ENCODE peak calls at places on chromosomes 12 and 14, in nine cellular contexts. G is PC-9; S is AG04450; K is CD4-positive, alpha-beta T cell; I is pancreas; L is transverse colon; J is A549; Q is astrocyte; T is brain microvascular endothelial cell. Y is an unnamed sample.

GRCh38 chr14:59755388-59755787 is 115.2 kb downstream of the RTN1 start:
- DNase-seq in L (no peak), J (no peak), G (no peak), Q (no peak), K (no peak), S (no peak), T (no peak), I (no peak), Y (no peak)

GRCh38 chr12:116465407-116465806 is 93.8 kb upstream of the MAP1LC3B2 start:
- DNase-seq in T (no peak), K (no peak), I (no peak), Q (no peak), S (no peak), L (no peak), G (no peak), J (no peak), Y (no peak)

GRCh38 chr12:67599691-67600090 is 48.9 kb upstream of the DYRK2 start:
- DNase-seq in L (no peak), I (no peak), T (no peak), S (no peak), J (no peak), G (no peak), K (no peak), Q (no peak), Y (no peak)

GRCh38 chr12:34343766-34344165 is 321.5 kb downstream of the ALG10 start:
- DNase-seq in I (no peak), K (no peak), L (no peak), J (no peak), T (no peak), S (no peak), G (no peak), Q (no peak), Y (no peak)

GRCh38 chr14:68782091-68782981 is 10.5 kb downstream of the ZFP36L1 start:
- DNase-seq in K (peak), Q (no peak), T (no peak), J (no peak), G (no peak), S (no peak), I (no peak), L (no peak), Y (no peak)

GRCh38 chr12:19382111-19382526 is 57.2 kb upstream of the AEBP2 start:
- DNase-seq in L (no peak), I (peak), J (peak), T (peak), Q (peak), S (no peak), K (peak), G (peak), Y (peak)

GRCh38 chr12:112239020-112239419 is 113.7 kb downstream of the TRAFD1 start:
- DNase-seq in I (no peak), L (no peak), Q (no peak), S (no peak), K (no peak), G (no peak), J (no peak), T (no peak), Y (no peak)

GRCh38 chr12:113071427-113072112 is 15.0 kb downstream of the DTX1 start:
- DNase-seq in Q (no peak), I (peak), S (no peak), L (no peak), T (no peak), J (no peak), K (no peak), G (no peak), Y (no peak)

GRCh38 chr12:116533343-116534248 is 25.6 kb upstream of the MAP1LC3B2 start:
- DNase-seq in L (peak), G (peak), T (peak), S (peak), K (peak), I (peak), Q (peak), J (peak), Y (peak)

GRCh38 chr14:100604709-100605108 is 17.5 kb upstream of the BEGAIN start:
- DNase-seq in J (no peak), K (no peak), I (peak), Q (no peak), T (no peak), L (peak), S (no peak), G (no peak), Y (no peak)

GRCh38 chr12:111267171-111267570 is 101.7 kb downstream of the PHETA1 start:
- DNase-seq in T (no peak), Q (no peak), L (no peak), S (no peak), I (no peak), G (no peak), K (no peak), J (no peak), Y (no peak)

GRCh38 chr14:73753043-73753886 is 39.1 kb upstream of the PNMA1 start:
- DNase-seq in J (no peak), K (peak), I (no peak), L (peak), Q (no peak), S (no peak), T (no peak), G (no peak), Y (no peak)

GRCh38 chr14:58713677-58714076 is 75.9 kb downstream of the DACT1 start:
- DNase-seq in Q (peak), S (no peak), K (no peak), L (no peak), I (no peak), J (no peak), T (no peak), G (no peak), Y (no peak)

GRCh38 chr12:93039062-93039461 is 110.0 kb upstream of the EEA1 start:
- DNase-seq in L (no peak), K (no peak), J (no peak), G (no peak), Q (no peak), T (no peak), S (no peak), I (no peak), Y (no peak)

DNA sequence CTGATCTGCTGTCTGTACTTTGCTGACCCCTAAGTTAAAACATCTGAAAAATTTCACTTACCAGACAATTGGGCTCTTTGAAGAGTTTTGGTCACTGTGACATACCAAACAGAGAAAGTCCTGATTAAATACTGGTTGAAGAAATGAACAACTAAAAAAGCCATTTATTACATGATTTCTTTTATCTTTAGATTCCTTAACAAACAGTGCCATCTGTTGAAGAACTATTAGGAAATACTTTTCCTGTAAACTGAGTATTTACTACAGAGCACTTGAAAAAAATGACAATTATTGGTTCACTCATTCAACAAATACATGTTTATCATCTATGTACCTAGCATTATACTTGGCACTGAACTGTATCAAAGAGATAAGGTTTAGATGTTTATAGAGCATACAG is 6.5 kb upstream of the WASHC4 start:
- DNase-seq in Q (no peak), G (no peak), J (no peak), S (no peak), I (no peak), K (no peak), L (no peak), T (no peak), Y (no peak)
- TF ChIP-seq CTCF in Q (no peak), G (peak), J (peak), S (peak), I (no peak), K (no peak), L (no peak), T (no peak), Y (peak)

GRCh38 chr12:54280401-54281260 is at the start of gene HNRNPA1:
- DNase-seq in G (peak), J (peak), L (peak), K (peak), S (peak), I (peak), T (peak), Q (peak), Y (peak)

GRCh38 chr12:54282949-54283593 is 2.5 kb downstream of the HNRNPA1 start:
- DNase-seq in I (no peak), G (no peak), J (no peak), L (peak), S (no peak), T (no peak), K (no peak), Q (no peak), Y (no peak)

GRCh38 chr12:54287316-54288157 is 7.0 kb downstream of the HNRNPA1 start:
- DNase-seq in G (no peak), S (no peak), T (no peak), Q (no peak), I (no peak), L (no peak), K (no peak), J (no peak), Y (no peak)

GRCh38 chr12:54285150-54286041 is 4.9 kb downstream of the HNRNPA1 start:
- DNase-seq in L (no peak), I (no peak), G (no peak), S (no peak), Q (no peak), J (no peak), T (no peak), K (no peak), Y (no peak)

DNA sequence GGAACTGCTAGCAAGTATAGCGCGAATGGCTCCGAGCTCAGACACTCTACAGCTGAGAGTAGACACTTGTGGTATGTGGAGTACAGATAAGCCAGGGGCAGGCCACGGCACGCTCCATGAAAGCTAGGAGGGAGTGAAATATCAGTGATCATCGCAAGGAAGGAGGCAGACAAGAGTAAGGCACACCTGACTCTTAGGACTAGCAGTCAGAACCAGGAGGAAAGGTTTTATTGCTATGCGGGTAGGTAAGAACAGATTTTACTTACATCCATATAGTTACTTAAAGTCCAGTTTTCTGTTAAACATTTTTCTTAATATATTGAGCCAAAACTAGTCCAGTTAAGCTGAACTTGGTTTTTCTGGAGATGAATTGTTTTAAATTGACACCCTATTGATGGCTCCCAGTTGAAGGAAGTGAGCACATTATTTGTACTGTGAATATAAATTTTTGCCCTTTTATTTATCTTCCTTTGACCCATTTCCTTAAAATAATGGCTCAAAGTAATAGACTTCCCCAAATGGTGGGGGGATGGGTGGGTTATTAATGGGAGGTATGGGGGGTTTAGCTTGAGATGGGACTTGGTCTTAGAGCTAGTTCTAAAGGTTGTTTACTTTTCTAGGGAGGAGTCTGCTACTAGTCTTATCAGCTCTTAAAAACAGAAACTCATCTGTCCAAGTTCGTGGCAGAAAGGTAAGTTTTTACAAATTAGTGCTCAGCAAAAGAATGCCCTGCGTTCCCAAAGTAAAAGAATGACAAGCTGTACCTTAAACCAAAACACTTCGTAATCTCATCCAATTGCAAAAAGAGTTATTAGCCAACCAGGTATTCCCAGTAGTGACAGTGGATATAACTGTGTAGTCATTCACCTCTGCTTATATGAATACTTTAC is 5.8 kb downstream of the HNRNPA1 start:
- DNase-seq in K (no peak), G (no peak), I (no peak), J (no peak), Q (no peak), L (no peak), T (no peak), S (no peak), Y (no peak)
- H3K27ac ChIP-seq in K (no peak), G (peak), I (no peak), J (no peak), Q (no peak), L (peak), T (no peak), S (peak), Y (peak)

DNA sequence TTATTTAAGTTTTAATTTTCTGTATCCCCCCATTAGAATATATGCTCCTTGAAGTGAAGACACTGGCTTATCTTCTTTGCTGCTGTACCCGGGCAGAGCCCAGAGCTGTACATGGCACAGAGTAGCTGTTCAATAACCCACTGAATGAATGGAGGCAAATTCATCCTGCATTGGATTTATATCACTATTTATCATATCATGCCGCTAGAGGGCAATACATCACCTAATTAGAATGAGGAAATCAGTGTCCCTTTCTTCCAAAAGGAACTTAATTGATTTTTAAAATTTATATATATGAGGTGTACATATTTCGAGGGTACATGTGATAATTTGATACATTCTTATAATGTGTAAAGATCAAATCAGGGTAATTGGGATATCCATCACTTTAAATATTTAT is 89.2 kb upstream of the TMEM260 start:
- DNase-seq in G (no peak), K (no peak), L (no peak), J (no peak), Q (peak), S (no peak), I (no peak), T (no peak), Y (peak)
- TF ChIP-seq CTCF in G (peak), K (peak), L (peak), J (peak), Q (peak), S (peak), I (peak), T (peak), Y (peak)

GRCh38 chr12:13032164-13032563 is 12.0 kb upstream of the FAM234B start:
- DNase-seq in G (no peak), I (no peak), J (no peak), T (no peak), Q (no peak), S (no peak), L (no peak), K (no peak), Y (no peak)

GRCh38 chr12:13038491-13039161 is 5.6 kb upstream of the FAM234B start:
- DNase-seq in T (peak), S (peak), G (no peak), J (no peak), L (no peak), K (no peak), I (no peak), Q (peak), Y (no peak)

GRCh38 chr12:13036881-13037280 is 7.3 kb upstream of the FAM234B start:
- DNase-seq in T (no peak), Q (no peak), J (no peak), I (no peak), L (no peak), G (no peak), K (no peak), S (peak), Y (no peak)

GRCh38 chr12:13028825-13029570 is 15.2 kb upstream of the FAM234B start:
- DNase-seq in K (no peak), J (no peak), S (no peak), G (no peak), I (no peak), Q (no peak), L (no peak), T (no peak), Y (no peak)

DNA sequence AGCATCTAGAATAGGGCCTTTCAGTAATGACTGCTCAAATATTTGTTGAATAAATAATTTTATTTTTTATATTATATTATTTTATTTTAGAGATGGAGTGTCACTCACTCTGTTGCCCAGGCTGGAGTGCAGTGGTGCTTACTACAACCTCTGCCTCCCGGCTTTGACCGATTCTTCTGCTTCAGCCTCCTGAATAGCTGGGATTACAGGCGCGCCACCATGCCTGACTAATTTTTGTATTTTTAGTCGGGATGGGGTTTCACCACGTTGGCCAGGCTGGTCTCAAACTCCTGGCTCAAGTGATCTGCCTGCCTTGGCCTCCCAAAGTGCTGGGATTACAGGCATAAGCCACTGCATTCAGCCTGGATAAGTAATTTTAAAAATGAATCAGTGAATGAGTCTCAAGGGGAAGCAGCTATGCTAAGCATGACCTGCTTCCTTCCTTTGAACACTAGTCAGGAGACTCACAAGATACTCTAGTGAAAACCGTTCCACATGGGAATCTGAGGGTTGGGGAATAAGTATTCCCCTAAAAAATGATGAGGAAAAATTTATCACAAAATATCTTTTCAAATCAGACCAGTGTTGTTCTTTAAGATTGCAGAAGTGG is 10.8 kb upstream of the FAM234B start:
- DNase-seq in S (no peak), Q (no peak), G (no peak), J (no peak), K (no peak), I (no peak), L (no peak), T (no peak), Y (no peak)
- H3K27ac ChIP-seq in S (no peak), Q (no peak), G (no peak), J (no peak), K (no peak), I (no peak), L (no peak), T (no peak), Y (no peak)

DNA sequence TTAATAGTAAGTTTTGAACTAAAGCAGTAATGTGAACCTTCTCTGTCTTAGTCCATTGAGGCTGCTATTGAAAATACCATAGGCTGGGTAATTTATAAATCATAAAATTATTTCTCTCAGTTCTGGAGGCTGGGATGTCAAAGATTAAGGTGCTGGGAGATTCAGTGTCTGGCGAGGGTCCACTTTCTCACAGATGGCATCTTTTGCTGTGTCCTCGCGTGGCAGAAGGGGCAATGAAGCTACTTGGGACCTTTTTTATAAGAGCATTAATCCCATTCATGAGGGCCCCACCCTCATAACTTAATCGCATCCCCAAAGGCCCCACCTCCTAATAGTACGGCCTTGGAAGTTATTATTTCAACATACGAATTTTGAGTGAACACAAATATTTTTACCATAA is 28.4 kb downstream of the LIN7A start:
- DNase-seq in J (no peak), S (no peak), L (no peak), Q (no peak), T (no peak), I (no peak), G (no peak), K (no peak), Y (no peak)
- TF ChIP-seq CTCF in J (no peak), S (no peak), L (no peak), Q (no peak), T (no peak), I (no peak), G (no peak), K (no peak), Y (no peak)

DNA sequence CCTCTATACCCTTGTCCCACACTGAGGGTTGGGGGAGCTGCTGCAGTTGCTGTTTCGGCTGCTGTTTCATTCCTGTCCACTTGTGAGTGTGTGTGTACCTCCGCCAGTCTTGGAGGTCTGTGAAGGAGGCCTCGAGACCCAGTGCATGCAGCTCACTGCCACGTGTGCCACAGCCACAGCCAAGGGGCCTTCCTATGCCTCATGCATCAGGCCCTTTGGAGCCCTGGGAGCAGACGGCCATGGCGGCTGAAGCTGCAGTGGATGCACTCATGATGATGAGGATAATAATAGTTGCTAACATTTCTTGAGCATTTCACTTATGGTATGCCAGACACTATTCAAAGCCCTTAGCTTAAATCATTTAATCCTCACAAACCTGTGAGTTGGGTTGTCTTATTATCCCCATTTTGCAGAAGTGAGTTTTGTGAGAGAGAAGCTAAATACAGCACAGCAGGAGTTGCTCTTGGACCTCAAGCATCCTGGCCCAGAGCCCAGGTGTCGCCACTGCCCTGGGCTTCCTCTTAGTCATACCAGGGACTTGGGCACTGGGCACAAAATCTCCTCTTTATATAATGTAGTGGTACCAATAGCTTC is 156.6 kb downstream of the PRKCH start:
- DNase-seq in K (peak), T (peak), J (no peak), Q (no peak), S (no peak), I (peak), L (peak), G (peak), Y (no peak)
- H3K27ac ChIP-seq in K (peak), T (peak), J (peak), Q (no peak), S (peak), I (peak), L (peak), G (peak), Y (peak)

DNA sequence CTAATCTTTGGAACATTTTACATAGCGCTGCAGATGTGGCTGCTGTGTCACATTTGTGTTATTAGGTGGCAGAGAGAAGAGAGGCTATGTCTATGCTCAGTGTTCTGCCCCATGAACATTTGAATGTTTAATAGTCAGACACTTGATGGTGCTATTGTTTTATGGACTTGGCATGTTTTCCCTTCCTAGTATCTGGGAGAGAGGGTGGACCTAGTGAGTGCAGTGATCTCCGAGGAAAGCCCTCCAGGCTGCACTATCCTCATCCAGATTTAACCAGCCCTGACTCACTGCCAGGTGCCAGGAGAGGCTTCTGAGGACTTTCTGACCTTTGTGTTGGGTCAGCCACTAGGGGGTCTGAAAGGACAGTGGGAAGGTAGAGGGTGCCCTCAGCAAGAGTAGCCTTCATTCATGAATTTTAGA is 24.3 kb downstream of the ZFC3H1 start:
- DNase-seq in L (no peak), K (no peak), J (peak), G (no peak), Q (no peak), S (no peak), I (no peak), T (no peak), Y (no peak)
- TF ChIP-seq CTCF in L (no peak), K (no peak), J (peak), G (peak), Q (no peak), S (no peak), I (no peak), T (peak), Y (no peak)